ENCODE peak calls at places on chromosome 5, in four cellular contexts. B, H, O and E are unnamed samples.

GRCh38 chr5:176180339-176180738 is 57.9 kb upstream of the SIMC1 start:
- DNase-seq in B (no peak), O (no peak), H (no peak), E (peak; percentile 6)

GRCh38 chr5:16454686-16455085 is 10.9 kb downstream of the ZNF622 start:
- DNase-seq in H (no peak), B (no peak), O (no peak), E (no peak)

GRCh38 chr5:138275895-138276294 is 1.5 kb upstream of the GFRA3 start:
- DNase-seq in B (no peak), H (no peak), O (no peak), E (no peak)

GRCh38 chr5:126348855-126349635 is 74.2 kb upstream of the GRAMD2B start:
- DNase-seq in O (no peak), B (no peak), H (no peak), E (no peak)

GRCh38 chr5:149439899-149440655 is 61.0 kb upstream of the IL17B start:
- DNase-seq in B (peak; percentile 46), O (no peak), H (no peak), E (peak; percentile 62)

GRCh38 chr5:31854181-31854624 is 215.3 kb downstream of the PDZD2 start:
- DNase-seq in B (no peak), H (no peak), O (no peak), E (peak; percentile 41)

GRCh38 chr5:174192901-174193300 is 147.4 kb downstream of the NSG2 start:
- DNase-seq in O (no peak), H (no peak), B (no peak), E (no peak)

GRCh38 chr5:89315194-89315593 is 432.2 kb upstream of the MEF2C start:
- DNase-seq in H (no peak), O (no peak), B (no peak), E (no peak)

GRCh38 chr5:169860585-169860984 is 119.7 kb downstream of the INSYN2B start:
- DNase-seq in O (no peak), H (no peak), B (no peak), E (no peak)

GRCh38 chr5:167104351-167104750 is 1187.1 kb upstream of the WWC1 start:
- DNase-seq in B (no peak), O (no peak), H (no peak), E (no peak)

GRCh38 chr5:57841671-57842375 is 359.2 kb upstream of the ACTBL2 start:
- DNase-seq in H (no peak), O (no peak), B (no peak), E (peak; percentile 92)

GRCh38 chr5:76363385-76364261 is 39.5 kb upstream of the IQGAP2 start:
- DNase-seq in O (no peak), B (peak; percentile 38), H (no peak), E (no peak)

GRCh38 chr5:55483903-55484302 is 50.9 kb downstream of the PLPP1 start:
- DNase-seq in B (no peak), O (no peak), H (no peak), E (no peak)

GRCh38 chr5:110625376-110625999 is 101.0 kb downstream of the TMEM232 start:
- DNase-seq in H (no peak), O (no peak), B (no peak), E (peak; percentile 7)

GRCh38 chr5:114898602-114899001 is 271.1 kb downstream of the TRIM36 start:
- DNase-seq in H (no peak), B (no peak), O (no peak), E (no peak)

GRCh38 chr5:112006721-112007120 is 249.7 kb upstream of the NREP start:
- DNase-seq in O (no peak), B (peak; percentile 18), H (no peak), E (peak; percentile 82)

GRCh38 chr5:132451387-132451786 is 39.2 kb downstream of the IRF1 start:
- DNase-seq in H (no peak), B (no peak), O (no peak), E (no peak)

GRCh38 chr5:119411935-119412623 is 40.2 kb upstream of the HSD17B4 start:
- DNase-seq in H (no peak), O (no peak), B (peak; percentile 42), E (peak; percentile 61)

GRCh38 chr5:172219296-172219695 is 25.3 kb downstream of the EFCAB9 start:
- DNase-seq in B (no peak), H (no peak), O (no peak), E (no peak)

GRCh38 chr5:127876384-127876783 is 173.2 kb downstream of the CCDC192 start:
- DNase-seq in B (no peak), H (no peak), O (no peak), E (no peak)

GRCh38 chr5:106860398-106861044 is 810.2 kb downstream of the EFNA5 start:
- DNase-seq in O (no peak), B (no peak), H (no peak), E (no peak)

GRCh38 chr5:128154943-128155342 is 71.4 kb downstream of the SLC12A2 start:
- DNase-seq in O (no peak), B (peak; percentile 9), H (no peak), E (peak; percentile 65)

GRCh38 chr5:5623397-5623796 is 200.9 kb downstream of the ICE1 start:
- DNase-seq in O (no peak), B (no peak), H (no peak), E (no peak)

GRCh38 chr5:56454219-56454862 is 221.2 kb upstream of the ANKRD55 start:
- DNase-seq in B (no peak), H (no peak), O (no peak), E (no peak)

GRCh38 chr5:64269164-64269563 is 103.5 kb downstream of the RNF180 start:
- DNase-seq in O (no peak), H (no peak), B (no peak), E (no peak)

GRCh38 chr5:1651971-1652872 is 128.5 kb upstream of the LPCAT1 start:
- DNase-seq in B (no peak), O (no peak), H (no peak), E (no peak)

GRCh38 chr5:143826909-143827514 is 15.1 kb downstream of the HMHB1 start:
- DNase-seq in B (no peak), O (no peak), H (no peak), E (no peak)

GRCh38 chr5:172869734-172870133 is 35.7 kb downstream of the ERGIC1 start:
- DNase-seq in H (no peak), O (no peak), B (no peak), E (no peak)

GRCh38 chr5:169538935-169539334 is 44.6 kb upstream of the SPDL1 start:
- DNase-seq in B (no peak), O (no peak), H (no peak), E (no peak)

GRCh38 chr5:59543826-59544442 is 349.6 kb downstream of the PDE4D start:
- DNase-seq in B (no peak), O (no peak), H (no peak), E (peak; percentile 23)

GRCh38 chr5:98474802-98475201 is 298.7 kb upstream of the RGMB start:
- DNase-seq in H (no peak), B (no peak), O (no peak), E (peak; percentile 73)

GRCh38 chr5:98050583-98050982 is 722.9 kb upstream of the RGMB start:
- DNase-seq in B (no peak), O (no peak), H (no peak), E (peak; percentile 36)

GRCh38 chr5:56164371-56164770 is 68.8 kb downstream of the ANKRD55 start:
- DNase-seq in O (no peak), H (no peak), B (no peak), E (peak; percentile 38)

GRCh38 chr5:83583859-83584258 is 112.3 kb downstream of the VCAN start:
- DNase-seq in H (no peak), O (no peak), B (no peak), E (peak; percentile 54)

GRCh38 chr5:532521-533242 is 8.4 kb upstream of the SLC9A3 start:
- DNase-seq in O (no peak), H (no peak), B (peak; percentile 3), E (no peak)

GRCh38 chr5:1967716-1968115 is 85.0 kb upstream of the IRX4 start:
- DNase-seq in B (no peak), O (no peak), H (no peak), E (no peak)

GRCh38 chr5:71588533-71588885 is 1.4 kb downstream of the MCCC2 start:
- DNase-seq in H (no peak), O (no peak), B (no peak), E (no peak)
- H3K4me3 ChIP-seq in H (no peak overlapping the region), O (peak overlapping the region; percentile 82), B (peak overlapping the region; percentile 89), E (no peak overlapping the region)

GRCh38 chr5:148162038-148162437 is 6.3 kb upstream of the SPINK14 start:
- DNase-seq in O (no peak), H (no peak), B (no peak), E (no peak)

GRCh38 chr5:148168246-148168645 is at the start of gene SPINK14:
- DNase-seq in O (no peak), H (no peak), B (no peak), E (no peak)

GRCh38 chr5:148166550-148167283 is 1.6 kb upstream of the SPINK14 start:
- DNase-seq in B (no peak), O (no peak), H (no peak), E (no peak)

DNA sequence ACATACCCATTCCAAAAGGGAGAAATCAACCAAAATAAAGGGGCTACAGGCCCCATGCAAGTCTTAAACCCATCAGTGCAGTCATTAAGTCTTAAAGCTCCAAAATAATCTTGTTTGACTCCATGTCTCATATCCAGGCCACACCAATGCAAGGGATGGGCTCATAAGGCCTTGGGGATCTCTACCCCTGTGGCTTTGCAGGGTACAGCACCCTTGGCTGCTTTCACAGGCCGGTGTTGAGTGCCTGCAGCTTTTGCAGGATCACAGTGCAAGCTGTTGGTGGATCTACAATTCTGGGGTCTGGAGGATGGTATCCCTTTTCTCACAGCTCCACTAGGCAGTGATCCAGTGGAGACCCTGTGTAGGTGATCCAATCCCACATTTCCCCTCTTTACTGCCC is 5.0 kb upstream of the SPINK14 start:
- DNase-seq in H (no peak), B (no peak), O (no peak), E (no peak)
- TF ChIP-seq CTCF in H (no peak), B (no peak), O (no peak), E (no peak)

DNA sequence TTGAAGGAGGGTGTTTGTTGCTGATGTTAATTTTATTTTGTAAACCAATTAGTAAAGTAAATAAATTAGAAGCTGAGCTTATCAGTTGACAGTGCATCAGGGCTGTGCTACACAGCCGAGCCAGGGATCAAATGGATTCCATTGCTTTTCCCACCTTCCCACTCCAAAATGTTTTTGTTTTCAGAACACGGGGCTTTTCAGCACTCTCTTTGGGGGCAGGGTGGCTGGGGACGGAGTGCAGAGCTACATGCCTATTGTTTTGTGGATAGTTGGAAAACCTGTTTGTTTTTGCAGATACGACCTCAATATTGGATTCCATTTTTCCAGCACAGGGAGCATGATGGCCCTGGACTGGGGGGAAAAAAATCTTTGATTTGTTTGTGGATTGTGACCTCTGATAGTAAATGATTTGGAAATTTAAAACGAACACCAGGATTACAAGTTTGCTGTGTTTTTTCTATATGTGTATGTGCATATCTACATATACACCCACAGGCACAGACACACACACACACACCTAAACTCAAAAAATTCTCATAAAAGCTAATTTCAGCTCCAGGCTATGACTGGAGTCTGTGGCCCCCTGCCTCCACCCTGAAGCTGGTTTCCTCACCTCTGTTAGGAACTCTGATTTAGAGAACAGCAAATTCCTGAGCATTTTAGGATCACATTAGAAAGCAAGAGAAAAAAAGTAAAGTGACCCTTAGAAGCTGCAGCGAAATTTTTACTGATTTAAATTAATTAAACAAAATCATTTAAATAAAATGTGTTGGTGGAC is 371.7 kb upstream of the IRX2 start:
- DNase-seq in B (no peak), H (no peak), O (no peak), E (no peak)
- H3K4me3 ChIP-seq in B (no peak overlapping the region), H (no peak overlapping the region), O (no peak overlapping the region), E (no peak overlapping the region)

GRCh38 chr5:61641748-61642565 is 309.9 kb downstream of the ZSWIM6 start:
- DNase-seq in O (no peak), B (peak; percentile 43), H (no peak), E (no peak)
- TF ChIP-seq CTCF in O (no peak), B (peak; percentile 48), H (no peak), E (peak; percentile 24)

GRCh38 chr5:75048457-75048953 is 3.9 kb downstream of the GCNT4 start:
- DNase-seq in B (no peak), O (no peak), H (no peak), E (peak; percentile 21)
- H3K4me3 ChIP-seq in B (no peak overlapping the region), O (peak overlapping the region; percentile 52), H (no peak overlapping the region), E (peak overlapping the region; percentile 10)

GRCh38 chr5:134224905-134225779 is 731 bp downstream of the PPP2CA start:
- DNase-seq in B (peak; percentile 85), H (no peak), O (peak; percentile 15), E (peak; percentile 80)
- TF ChIP-seq CTCF in B (no peak), H (no peak), O (no peak), E (no peak)